ENCODE peak calls at places on chromosomes 3 and 15, in six cellular contexts. N is GM12878, W is heart left ventricle, X is transverse colon, O is stomach, P is Peyer's patch. Q is an unnamed sample.

GRCh38 chr15:62824111-62824737 is 218.3 kb upstream of the TPM1 start:
- DNase-seq in N (no peak), W (no peak), X (no peak), O (no peak), P (no peak), Q (peak)

GRCh38 chr3:14946749-14947104 is 656 bp upstream of the NR2C2 start:
- DNase-seq in N (no peak), W (no peak), X (no peak), O (no peak), P (no peak), Q (no peak)

GRCh38 chr3:79729096-79729495 is 38.7 kb downstream of the ROBO1 start:
- DNase-seq in N (no peak), W (no peak), X (no peak), O (no peak), P (no peak), Q (peak)

GRCh38 chr15:26967719-26968269 is 3.2 kb upstream of the GABRG3 start:
- DNase-seq in N (no peak), W (no peak), X (no peak), O (no peak), P (no peak), Q (no peak)

GRCh38 chr3:65432388-65433003 is 606.2 kb downstream of the MAGI1 start:
- DNase-seq in N (no peak), W (no peak), X (no peak), O (no peak), P (no peak), Q (no peak)

GRCh38 chr15:73695773-73696640 is 11.8 kb downstream of the CD276 start:
- DNase-seq in N (no peak), W (no peak), X (no peak), O (no peak), P (no peak), Q (no peak)

GRCh38 chr3:171391432-171391831 is 68.8 kb downstream of the TNIK start:
- DNase-seq in N (no peak), W (no peak), X (no peak), O (no peak), P (no peak), Q (no peak)

GRCh38 chr3:114223146-114223545 is 14.2 kb downstream of the ZNF80 start:
- DNase-seq in N (peak), W (no peak), X (no peak), O (no peak), P (no peak), Q (no peak)

GRCh38 chr3:149610351-149611105 is 47.3 kb downstream of the WWTR1 start:
- DNase-seq in N (no peak), W (no peak), X (no peak), O (no peak), P (no peak), Q (no peak)

GRCh38 chr3:129587559-129588210 is 18.8 kb downstream of the PLXND1 start:
- DNase-seq in N (no peak), W (no peak), X (no peak), O (no peak), P (no peak), Q (no peak)

GRCh38 chr15:87871130-87871737 is 385.3 kb downstream of the NTRK3 start:
- DNase-seq in N (no peak), W (no peak), X (no peak), O (no peak), P (no peak), Q (no peak)

GRCh38 chr3:9441501-9442221 is 44.2 kb downstream of the SETD5 start:
- DNase-seq in N (no peak), W (no peak), X (no peak), O (no peak), P (no peak), Q (no peak)

GRCh38 chr3:107323723-107324122 is 53.5 kb upstream of the CCDC54 start:
- DNase-seq in N (no peak), W (no peak), X (no peak), O (no peak), P (no peak), Q (no peak)

DNA sequence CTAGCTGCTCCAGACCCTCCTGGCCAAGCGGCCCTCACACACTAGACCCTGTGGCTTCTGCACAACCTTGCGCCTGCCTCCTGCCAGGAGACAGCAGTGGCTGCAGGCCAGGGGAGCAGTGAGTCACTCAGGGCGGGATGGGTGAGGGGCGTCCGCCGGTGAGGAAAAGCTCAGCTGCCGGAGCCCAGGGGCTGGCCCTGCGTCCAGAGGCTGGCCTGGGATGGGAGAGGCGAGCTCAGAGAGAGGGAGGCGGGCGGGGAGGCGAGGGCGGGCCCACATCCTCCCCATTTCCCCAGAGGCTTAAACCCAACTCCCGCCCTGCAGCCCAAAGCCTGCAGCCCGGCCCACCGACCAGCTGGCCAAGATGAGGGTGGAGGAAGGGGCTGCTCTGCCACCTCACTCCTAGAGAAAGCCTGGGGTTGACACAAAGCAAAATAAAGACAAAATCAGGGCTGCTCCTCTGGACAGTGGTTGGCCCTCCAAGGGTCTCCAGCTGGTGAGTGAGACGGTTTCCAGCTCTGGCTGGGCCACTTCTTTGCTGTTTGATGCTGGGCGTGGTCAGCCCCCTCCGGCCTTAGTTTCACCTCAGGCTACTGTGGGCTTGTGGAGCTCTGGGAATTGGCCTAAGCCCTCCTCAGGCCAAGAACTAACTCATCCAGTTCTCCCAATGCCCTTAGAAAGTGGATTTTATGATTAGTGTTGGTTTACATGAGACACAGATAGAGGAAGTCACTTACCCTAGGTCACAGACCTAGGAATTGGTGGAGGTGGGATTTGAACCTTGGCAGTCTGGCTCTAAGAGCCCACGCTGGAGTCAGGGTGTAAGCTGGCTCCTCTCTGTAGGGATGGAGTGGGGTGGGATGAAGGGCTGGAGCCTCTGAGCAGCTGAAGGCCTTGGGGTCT is 50.6 kb downstream of the IQSEC1 start:
- DNase-seq in N (no peak), W (peak), X (no peak), O (peak), P (peak), Q (peak)
- TF ChIP-seq POLR2A in N (no peak), W (no peak), X (no peak), O (no peak), P (no peak), Q (peak)

GRCh38 chr3:39108309-39108708 is 829 bp downstream of the TTC21A start:
- DNase-seq in N (peak), W (no peak), X (peak), O (no peak), P (peak), Q (no peak)

GRCh38 chr3:39106281-39107055 is 959 bp downstream of the GORASP1 start:
- DNase-seq in N (no peak), W (no peak), X (no peak), O (no peak), P (peak), Q (no peak)

GRCh38 chr3:39105687-39106063 is 1.8 kb downstream of the GORASP1 start:
- DNase-seq in N (no peak), W (no peak), X (no peak), O (no peak), P (peak), Q (no peak)

GRCh38 chr3:39107874-39108308 is 411 bp downstream of the TTC21A start:
- DNase-seq in N (no peak), W (no peak), X (no peak), O (no peak), P (no peak), Q (no peak)

GRCh38 chr3:39107056-39107873 is at the start of the genes GORASP1 and TTC21A:
- DNase-seq in N (no peak), W (peak), X (peak), O (peak), P (peak), Q (peak)
- TF ChIP-seq POLR2A in N (peak), W (peak), X (peak), O (no peak), P (peak), Q (peak)

GRCh38 chr15:58110999-58111717 is 27.0 kb upstream of the AQP9 start:
- DNase-seq in N (no peak), W (no peak), X (no peak), O (no peak), P (no peak), Q (no peak)

GRCh38 chr15:58114812-58115211 is 23.4 kb upstream of the AQP9 start:
- DNase-seq in N (no peak), W (no peak), X (no peak), O (no peak), P (no peak), Q (no peak)

GRCh38 chr15:58115692-58116091 is 22.5 kb upstream of the AQP9 start:
- DNase-seq in N (no peak), W (no peak), X (no peak), O (no peak), P (no peak), Q (no peak)

GRCh38 chr15:58111718-58112104 is 26.5 kb upstream of the AQP9 start:
- DNase-seq in N (no peak), W (no peak), X (no peak), O (no peak), P (no peak), Q (no peak)

DNA sequence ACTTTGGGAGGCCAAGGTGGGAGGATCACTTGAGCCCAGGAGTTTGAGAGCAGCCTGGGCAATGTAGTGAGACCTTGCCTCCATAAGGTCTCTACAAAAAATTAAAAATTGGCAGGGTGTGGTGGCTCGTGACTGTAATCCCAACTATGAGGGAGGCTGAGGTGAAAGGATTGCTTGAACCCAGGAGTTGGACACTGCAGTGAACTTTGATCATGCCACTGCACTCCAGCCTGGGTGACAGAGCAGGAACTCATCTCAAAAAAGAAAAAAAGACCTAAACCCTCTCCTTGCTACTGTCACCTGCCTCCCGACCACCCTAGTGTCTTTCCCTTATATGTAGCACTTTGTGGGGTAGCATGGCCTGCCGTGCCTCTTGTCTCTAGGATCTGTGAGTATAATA is 23.8 kb upstream of the AQP9 start:
- DNase-seq in N (no peak), W (no peak), X (no peak), O (no peak), P (no peak), Q (no peak)
- TF ChIP-seq POLR2A in N (no peak), W (no peak), X (no peak), O (no peak), P (no peak), Q (no peak)

GRCh38 chr3:77179762-77180161 is 139.9 kb downstream of the ROBO2 start:
- DNase-seq in N (no peak), W (no peak), X (no peak), O (no peak), P (no peak), Q (no peak)
- TF ChIP-seq POLR2A in N (no peak), W (no peak), X (no peak), O (no peak), P (no peak), Q (no peak)

GRCh38 chr15:44736261-44736765 is at the start of gene TRIM69:
- DNase-seq in N (no peak), W (no peak), X (no peak), O (no peak), P (no peak), Q (no peak)

GRCh38 chr15:44734839-44735481 is 1.4 kb upstream of the TRIM69 start:
- DNase-seq in N (no peak), W (no peak), X (no peak), O (no peak), P (no peak), Q (no peak)

GRCh38 chr15:44738340-44738984 is 2.1 kb downstream of the TRIM69 start:
- DNase-seq in N (no peak), W (no peak), X (no peak), O (no peak), P (no peak), Q (peak)

DNA sequence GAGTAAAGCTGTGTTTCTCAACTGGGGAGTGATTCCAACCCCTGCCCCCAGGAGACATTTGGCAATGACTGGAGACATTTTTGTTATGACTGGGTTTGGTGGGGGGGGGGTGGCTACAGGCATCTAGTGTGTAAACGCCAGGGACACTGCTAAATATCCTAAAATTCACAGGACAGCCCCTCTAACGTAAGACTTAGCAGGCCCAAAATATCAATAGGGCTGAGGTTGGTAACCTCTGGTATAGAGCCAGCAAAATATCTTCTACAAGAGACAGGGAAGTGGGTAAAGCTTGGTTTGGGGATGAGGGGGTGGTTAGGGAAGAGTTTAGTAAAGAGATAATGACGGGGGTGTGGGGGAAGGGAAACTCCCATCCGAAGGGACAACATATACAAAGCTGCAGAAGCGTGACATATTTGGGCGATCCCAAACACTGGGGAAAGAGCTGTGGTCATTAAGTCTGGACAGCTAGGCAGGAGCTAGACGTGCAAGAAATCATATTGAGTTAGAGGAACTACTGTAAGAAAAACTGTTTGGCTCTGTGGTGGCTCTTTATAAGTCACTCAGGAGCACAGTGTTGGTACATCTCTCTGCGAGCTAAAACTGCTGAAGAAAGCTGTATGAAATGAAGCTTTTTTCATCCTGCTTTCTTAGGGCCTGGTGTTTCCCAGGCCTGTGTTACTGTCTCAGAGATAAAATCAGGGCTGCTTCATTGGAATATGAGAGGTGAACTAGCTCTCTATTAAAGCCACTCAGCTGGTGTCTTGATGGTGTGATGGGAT is 657 bp upstream of the TRIM69 start:
- DNase-seq in N (no peak), W (peak), X (peak), O (no peak), P (no peak), Q (no peak)
- TF ChIP-seq POLR2A in N (no peak), W (no peak), X (no peak), O (no peak), P (no peak), Q (no peak)

Q was measured in H54.